ENCODE peak calls at places on chromosomes 13 and 19, in ten cellular contexts. F, L, Z, J, X, A, R, T, O and Y are unnamed samples.

GRCh38 chr19:18418725-18419194 is 438 bp upstream of the SSBP4 start:
- DNase-seq in R (peak), O (no peak), A (peak), L (peak), F (peak), X (no peak), Z (no peak), J (no peak), T (peak), Y (peak)

GRCh38 chr19:17762505-17763229 is 11.4 kb downstream of the FCHO1 start:
- DNase-seq in J (no peak), T (no peak), A (no peak), R (no peak), L (peak), Z (peak), X (no peak), O (no peak), F (no peak), Y (no peak)

GRCh38 chr13:25478186-25478585 is 106.4 kb downstream of the ATP8A2 start:
- DNase-seq in A (no peak), J (no peak), F (no peak), R (no peak), Z (no peak), X (no peak), O (no peak), T (no peak), L (no peak), Y (no peak)

GRCh38 chr13:94188173-94188869 is 291.2 kb downstream of the DCT start:
- DNase-seq in F (no peak), J (no peak), L (no peak), X (no peak), A (no peak), T (no peak), R (no peak), Z (no peak), O (no peak), Y (no peak)

GRCh38 chr13:113756441-113757097 is 2.5 kb upstream of the TMEM255B start:
- DNase-seq in X (no peak), T (no peak), L (no peak), A (no peak), Z (peak), O (no peak), R (peak), J (no peak), F (no peak), Y (no peak)

GRCh38 chr19:51830263-51830662 is 35.3 kb downstream of the FPR3 start:
- DNase-seq in A (no peak), R (no peak), O (no peak), T (no peak), F (no peak), Z (no peak), J (no peak), L (no peak), X (no peak), Y (no peak)

GRCh38 chr19:49114630-49115363 is 627 bp downstream of the LIN7B start:
- DNase-seq in J (no peak), Z (peak), T (peak), R (peak), O (no peak), X (no peak), A (peak), F (peak), L (peak), Y (no peak)

GRCh38 chr19:532578-533484 is 1.3 kb downstream of the CDC34 start:
- DNase-seq in L (peak), A (peak), R (peak), Z (peak), O (no peak), J (no peak), F (peak), X (no peak), T (peak), Y (peak)

GRCh38 chr19:52941941-52942370 is 18.7 kb upstream of the ZNF888 start:
- DNase-seq in A (peak), T (peak), L (peak), O (no peak), R (peak), F (peak), Z (peak), X (no peak), J (no peak), Y (peak)

GRCh38 chr19:1935484-1936208 is 5.3 kb upstream of the CSNK1G2 start:
- DNase-seq in Z (peak), A (no peak), T (no peak), X (no peak), J (no peak), F (no peak), R (no peak), O (no peak), L (no peak), Y (no peak)

GRCh38 chr13:40442826-40443225 is 223.6 kb downstream of the FOXO1 start:
- DNase-seq in T (no peak), X (no peak), Z (no peak), A (no peak), R (no peak), O (no peak), J (no peak), F (no peak), L (no peak), Y (no peak)

GRCh38 chr13:67416047-67416925 is 186.2 kb upstream of the PCDH9 start:
- DNase-seq in R (no peak), J (no peak), X (no peak), F (no peak), A (no peak), Z (peak), O (no peak), T (peak), L (no peak), Y (peak)

GRCh38 chr13:26200811-26201210 is 21.3 kb downstream of the RNF6 start:
- DNase-seq in X (no peak), A (no peak), O (no peak), J (no peak), L (no peak), R (no peak), T (no peak), F (no peak), Z (no peak), Y (no peak)

GRCh38 chr13:76512676-76513277 is 373.4 kb downstream of the KCTD12 start:
- DNase-seq in Z (peak), X (no peak), T (no peak), A (no peak), F (no peak), L (no peak), O (no peak), J (no peak), R (no peak), Y (peak)

GRCh38 chr19:55116232-55117062 is 990 bp downstream of the PPP1R12C start:
- DNase-seq in O (no peak), Z (peak), F (peak), A (peak), R (peak), T (peak), L (peak), X (peak), J (no peak), Y (peak)

GRCh38 chr19:10086904-10087256 is 763 bp downstream of the SHFL start:
- DNase-seq in R (peak), T (peak), J (no peak), F (no peak), O (no peak), Z (no peak), L (no peak), A (no peak), X (no peak), Y (peak)

GRCh38 chr19:38843175-38843758 is 6.5 kb downstream of the HNRNPL start:
- DNase-seq in L (no peak), R (no peak), Z (no peak), A (no peak), O (no peak), X (no peak), T (no peak), J (no peak), F (no peak), Y (no peak)

GRCh38 chr13:98981596-98982195 is 3.8 kb upstream of the DOCK9 start:
- DNase-seq in T (no peak), X (no peak), R (no peak), L (no peak), F (no peak), A (no peak), J (no peak), O (no peak), Z (no peak), Y (no peak)

GRCh38 chr13:73090116-73090811 is 31.5 kb downstream of the KLF5 start:
- DNase-seq in R (no peak), F (no peak), X (no peak), Z (peak), A (no peak), L (peak), O (no peak), J (no peak), T (no peak), Y (peak)

GRCh38 chr13:49296659-49297058 is 48.9 kb downstream of the CDADC1 start:
- DNase-seq in L (no peak), X (no peak), R (no peak), Z (no peak), O (no peak), J (no peak), T (no peak), F (no peak), A (no peak), Y (no peak)

GRCh38 chr13:102504002-102504401 is 92.8 kb upstream of the TPP2 start:
- DNase-seq in X (no peak), L (no peak), A (no peak), F (no peak), R (no peak), T (no peak), O (no peak), J (no peak), Z (no peak), Y (no peak)

GRCh38 chr19:2014731-2015610 is 543 bp downstream of the BTBD2 start:
- DNase-seq in Z (no peak), J (peak), L (no peak), R (peak), T (peak), X (peak), A (no peak), F (no peak), O (no peak), Y (peak)

GRCh38 chr19:54561840-54562239 is 11.8 kb upstream of the LILRA2 start:
- DNase-seq in L (no peak), T (no peak), R (no peak), Z (no peak), X (no peak), J (no peak), O (no peak), F (no peak), A (no peak), Y (no peak)

GRCh38 chr13:98761126-98761978 is 8.9 kb upstream of the SLC15A1 start:
- DNase-seq in L (no peak), A (no peak), X (no peak), F (peak), R (no peak), J (no peak), O (no peak), Z (peak), T (no peak), Y (no peak)

GRCh38 chr13:49641810-49642291 is 13.5 kb downstream of the ARL11 start:
- DNase-seq in T (no peak), F (no peak), X (no peak), O (peak), A (peak), J (no peak), Z (peak), R (no peak), L (peak), Y (peak)

GRCh38 chr13:38538412-38538811 is 148.5 kb upstream of the FREM2 start:
- DNase-seq in X (no peak), A (no peak), F (no peak), J (no peak), R (no peak), L (no peak), Z (no peak), T (no peak), O (no peak), Y (no peak)

GRCh38 chr13:52195052-52195837 is 35.8 kb upstream of the NEK3 start:
- DNase-seq in Z (peak), X (peak), F (peak), O (peak), A (peak), L (peak), R (peak), T (peak), J (peak), Y (peak)
- TF ChIP-seq POLR2A in Z (no peak), X (no peak), F (no peak), O (no peak), A (no peak), L (peak), R (no peak), T (peak), J (peak), Y (no peak)

DNA sequence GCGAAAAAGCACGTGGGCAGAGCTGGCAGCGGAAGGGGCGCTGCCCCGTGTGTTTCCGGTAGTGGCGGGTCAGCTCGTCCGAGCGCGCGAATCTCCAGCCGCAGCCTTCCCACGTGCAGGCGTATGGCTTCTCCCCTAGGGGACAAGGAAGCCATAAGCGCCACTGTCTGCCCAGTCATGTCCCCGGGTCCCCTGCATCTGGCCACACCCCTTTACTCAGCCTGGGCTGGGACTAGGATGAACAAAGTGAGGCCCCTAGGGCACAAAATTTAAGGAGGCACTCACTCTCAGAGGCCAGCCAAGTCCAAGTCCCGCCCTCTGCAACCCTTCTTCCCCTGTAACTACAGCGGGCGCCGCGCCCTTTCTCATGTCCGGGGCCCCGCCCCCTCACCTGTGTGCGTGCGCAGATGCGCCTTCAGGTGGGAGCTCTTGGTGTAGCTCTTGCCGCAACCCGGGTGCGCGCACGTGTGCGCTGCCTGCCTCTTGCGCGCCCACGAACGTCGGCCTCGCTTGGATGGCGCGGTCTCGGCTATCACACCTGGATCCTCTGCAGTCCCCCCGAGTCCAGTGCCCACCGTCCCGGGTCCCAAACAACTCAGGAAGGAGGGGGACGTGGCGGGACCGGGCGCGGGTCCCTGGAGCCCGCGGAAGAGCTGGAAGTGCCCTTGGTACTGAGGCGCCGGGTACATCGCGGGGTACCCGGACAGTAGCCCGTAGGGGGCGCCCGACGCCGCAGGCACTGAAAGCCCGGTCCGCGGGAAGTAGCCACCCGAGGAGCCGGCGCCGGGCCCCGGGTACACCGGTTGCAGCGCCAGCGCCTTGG is 1.9 kb downstream of the KLF1 start:
- DNase-seq in Z (peak), L (peak), F (peak), R (peak), O (peak), J (peak), T (peak), X (peak), A (peak), Y (peak)
- TF ChIP-seq POLR2A in Z (no peak), L (no peak), F (no peak), R (no peak), O (no peak), J (no peak), T (no peak), X (no peak), A (no peak), Y (peak)

GRCh38 chr19:43533546-43534304 is 737 bp downstream of the ZNF575 start:
- DNase-seq in X (peak), L (peak), T (peak), Z (peak), A (peak), F (peak), R (peak), O (peak), J (peak), Y (peak)
- TF ChIP-seq POLR2A in X (no peak), L (peak), T (no peak), Z (no peak), A (no peak), F (no peak), R (no peak), O (no peak), J (no peak), Y (no peak)

DNA sequence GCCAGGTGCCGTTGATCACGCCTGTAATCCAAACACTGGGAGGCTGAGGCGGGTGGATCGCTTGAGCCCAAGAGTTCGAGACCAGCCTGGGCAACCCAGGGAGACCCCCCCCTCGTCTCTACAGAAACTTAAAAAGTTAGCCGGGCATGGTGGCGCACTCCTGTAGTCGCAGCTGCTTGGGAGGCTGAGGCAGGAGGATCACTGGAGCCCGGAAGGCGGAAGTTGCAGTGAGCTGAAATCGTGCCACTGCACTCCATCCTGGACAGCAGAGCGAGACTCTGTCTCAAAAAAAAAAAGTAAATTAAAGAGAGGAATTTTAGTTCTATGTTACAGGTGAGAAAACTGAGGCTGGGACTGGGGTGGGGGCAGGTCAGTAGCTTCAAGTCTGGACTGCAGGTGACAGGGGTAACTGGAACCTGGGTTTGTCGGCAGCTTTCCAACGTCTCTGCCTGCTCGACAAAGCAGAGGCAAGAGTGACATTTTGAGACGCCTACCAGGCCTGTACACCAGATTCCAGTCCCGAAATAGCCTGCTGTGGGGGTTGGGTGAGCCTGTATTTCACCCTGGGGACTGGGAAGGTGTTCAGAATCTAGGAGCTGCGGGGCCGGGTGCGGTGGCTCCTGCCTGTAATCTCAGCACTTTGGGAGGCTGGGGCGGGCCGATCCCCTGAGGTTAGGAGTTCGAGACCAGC is 1.2 kb downstream of the SELENOW start:
- DNase-seq in Z (no peak), X (no peak), O (no peak), J (no peak), F (peak), T (no peak), A (peak), R (peak), L (peak), Y (no peak)
- TF ChIP-seq POLR2A in Z (no peak), X (no peak), O (no peak), J (no peak), F (no peak), T (peak), A (peak), R (no peak), L (no peak), Y (no peak)

GRCh38 chr19:13846533-13847032 is 30.4 kb upstream of the NANOS3 start:
- DNase-seq in X (peak), F (peak), O (peak), A (peak), J (peak), T (peak), Z (peak), R (peak), L (peak), Y (peak)
- TF ChIP-seq POLR2A in X (no peak), F (no peak), O (no peak), A (no peak), J (peak), T (peak), Z (no peak), R (no peak), L (peak), Y (peak)